ENCODE peak calls at places on chromosomes 12 and 14, in four cellular contexts. T is NCI-H2029, F is OCI-M1, N is hepatic stellate cell. B is an unnamed sample.
A peak's percentile ranks its signal among the peaks of the same experiment; 100 is the strongest.

GRCh38 chr12:76690916-76691700 is 72.8 kb upstream of the ZDHHC17 start:
- DNase-seq in T (no peak), F (no peak), N (no peak), B (no peak)

GRCh38 chr14:77109656-77110055 is 11.6 kb downstream of the CIPC start:
- DNase-seq in T (no peak), F (no peak), N (no peak), B (no peak)

GRCh38 chr14:49975286-49975685 is 82.4 kb downstream of the ARF6 start:
- DNase-seq in T (no peak), F (no peak), N (peak; percentile 85), B (no peak)

GRCh38 chr14:44300911-44301310 is 206.2 kb downstream of the FSCB start:
- DNase-seq in T (no peak), F (peak; percentile 5), N (no peak), B (no peak)

GRCh38 chr12:113174461-113175384 is 10.6 kb downstream of the DDX54 start:
- DNase-seq in T (peak; percentile 14), F (peak; percentile 72), N (peak; percentile 89), B (peak; percentile 87)

GRCh38 chr12:68240975-68241374 is 12.4 kb downstream of the IL22 start:
- DNase-seq in T (no peak), F (peak; percentile 89), N (no peak), B (no peak)

GRCh38 chr12:89884917-89885316 is 176.3 kb upstream of the ATP2B1 start:
- DNase-seq in T (no peak), F (no peak), N (no peak), B (no peak)

GRCh38 chr14:98633380-98633779 is 638.6 kb downstream of the BCL11B start:
- DNase-seq in T (peak; percentile 77), F (no peak), N (no peak), B (no peak)

GRCh38 chr14:81147140-81147897 is 73.4 kb downstream of the GTF2A1 start:
- DNase-seq in T (no peak), F (no peak), N (no peak), B (no peak)

GRCh38 chr12:116959845-116960514 is 49.2 kb downstream of the FBXW8 start:
- DNase-seq in T (no peak), F (no peak), N (no peak), B (no peak)

GRCh38 chr12:38711055-38711454 is 194.3 kb downstream of the CPNE8 start:
- DNase-seq in T (no peak), F (no peak), N (no peak), B (no peak)

GRCh38 chr12:99529966-99530365 is 117.6 kb upstream of the GARIN6 start:
- DNase-seq in T (no peak), F (no peak), N (no peak), B (no peak)

GRCh38 chr12:26187429-26187828 is 7.9 kb upstream of the SSPN start:
- DNase-seq in T (no peak), F (peak; percentile 12), N (no peak), B (no peak)

GRCh38 chr14:24215495-24216344 is at the start of gene MDP1:
- DNase-seq in T (peak; percentile 91), F (peak; percentile 92), N (peak; percentile 92), B (peak; percentile 87)

GRCh38 chr12:51676875-51677274 is 85.8 kb downstream of the SCN8A start:
- DNase-seq in T (no peak), F (no peak), N (no peak), B (no peak)

GRCh38 chr14:68312300-68312699 is 480.6 kb downstream of the ZFP36L1 start:
- DNase-seq in T (no peak), F (no peak), N (no peak), B (no peak)

B was measured in glutamatergic neuron.